ENCODE peak calls at places on chromosome 21, in nine cellular contexts. One of them, this sample, is unnamed.
A peak's percentile ranks its signal among the peaks of the same experiment; 100 is the strongest.

GRCh38 chr21:44578371-44579055 is 1.9 kb downstream of the KRTAP10-5 start:
- DNase-seq in skeletal muscle cell: no peak
- DNase-seq in NCI-H1092 treated with DMSO at 0.1 percent for 48 hours: no peak
- DNase-seq in stimulated activated CD8-positive, alpha-beta memory T cell treated with anti-CD3 and anti-CD28 coated beads, Interleukin-7, amount 100 ng/mL, for 24 hours: no peak
- DNase-seq in activated naive CD4-positive, alpha-beta T cell: no peak
- DNase-seq in HT1080: no peak
- DNase-seq in cardiac muscle cell: no peak
- DNase-seq in GF-D8: no peak
- DNase-seq in stimulated activated CD4-positive, alpha-beta T cell treated with anti-CD3 and anti-CD28 coated beads, Interleukin-4, amount 100 ng/mL, for 48 hours: no peak
- DNase-seq in this sample: no peak

GRCh38 chr21:44552136-44552535 is 831 bp upstream of the KRTAP10-2 start:
- DNase-seq in HT1080: no peak
- DNase-seq in stimulated activated CD8-positive, alpha-beta memory T cell treated with anti-CD3 and anti-CD28 coated beads, Interleukin-7, amount 100 ng/mL, for 24 hours: no peak
- DNase-seq in stimulated activated CD4-positive, alpha-beta T cell treated with anti-CD3 and anti-CD28 coated beads, Interleukin-4, amount 100 ng/mL, for 48 hours: no peak
- DNase-seq in GF-D8: no peak
- DNase-seq in skeletal muscle cell: no peak
- DNase-seq in cardiac muscle cell: no peak
- DNase-seq in activated naive CD4-positive, alpha-beta T cell: no peak
- DNase-seq in NCI-H1092 treated with DMSO at 0.1 percent for 48 hours: no peak
- DNase-seq in this sample: no peak

GRCh38 chr21:41954654-41955499 is 1.1 kb upstream of the C2CD2 start:
- DNase-seq in activated naive CD4-positive, alpha-beta T cell: no peak
- DNase-seq in HT1080: no peak
- DNase-seq in NCI-H1092 treated with DMSO at 0.1 percent for 48 hours: no peak
- DNase-seq in stimulated activated CD4-positive, alpha-beta T cell treated with anti-CD3 and anti-CD28 coated beads, Interleukin-4, amount 100 ng/mL, for 48 hours: no peak
- DNase-seq in cardiac muscle cell: no peak
- DNase-seq in skeletal muscle cell: no peak
- DNase-seq in GF-D8: no peak
- DNase-seq in stimulated activated CD8-positive, alpha-beta memory T cell treated with anti-CD3 and anti-CD28 coated beads, Interleukin-7, amount 100 ng/mL, for 24 hours: no peak
- DNase-seq in this sample: no peak

GRCh38 chr21:44347911-44348451 is 5.4 kb upstream of the TRPM2 start:
- DNase-seq in skeletal muscle cell: no peak
- DNase-seq in GF-D8: no peak
- DNase-seq in activated naive CD4-positive, alpha-beta T cell: no peak
- DNase-seq in stimulated activated CD8-positive, alpha-beta memory T cell treated with anti-CD3 and anti-CD28 coated beads, Interleukin-7, amount 100 ng/mL, for 24 hours: no peak
- DNase-seq in cardiac muscle cell: no peak
- DNase-seq in HT1080: no peak
- DNase-seq in NCI-H1092 treated with DMSO at 0.1 percent for 48 hours: peak; percentile 83
- DNase-seq in stimulated activated CD4-positive, alpha-beta T cell treated with anti-CD3 and anti-CD28 coated beads, Interleukin-4, amount 100 ng/mL, for 48 hours: no peak
- DNase-seq in this sample: no peak

GRCh38 chr21:38188037-38188436 is 68.8 kb upstream of the KCNJ15 start:
- DNase-seq in stimulated activated CD4-positive, alpha-beta T cell treated with anti-CD3 and anti-CD28 coated beads, Interleukin-4, amount 100 ng/mL, for 48 hours: no peak
- DNase-seq in stimulated activated CD8-positive, alpha-beta memory T cell treated with anti-CD3 and anti-CD28 coated beads, Interleukin-7, amount 100 ng/mL, for 24 hours: no peak
- DNase-seq in activated naive CD4-positive, alpha-beta T cell: no peak
- DNase-seq in HT1080: no peak
- DNase-seq in skeletal muscle cell: peak; percentile 65
- DNase-seq in NCI-H1092 treated with DMSO at 0.1 percent for 48 hours: no peak
- DNase-seq in cardiac muscle cell: no peak
- DNase-seq in GF-D8: no peak
- DNase-seq in this sample: no peak

GRCh38 chr21:29939859-29940245 is at the start of gene GRIK1:
- DNase-seq in NCI-H1092 treated with DMSO at 0.1 percent for 48 hours: no peak
- DNase-seq in stimulated activated CD8-positive, alpha-beta memory T cell treated with anti-CD3 and anti-CD28 coated beads, Interleukin-7, amount 100 ng/mL, for 24 hours: no peak
- DNase-seq in stimulated activated CD4-positive, alpha-beta T cell treated with anti-CD3 and anti-CD28 coated beads, Interleukin-4, amount 100 ng/mL, for 48 hours: no peak
- DNase-seq in HT1080: no peak
- DNase-seq in cardiac muscle cell: peak; percentile 36
- DNase-seq in skeletal muscle cell: no peak
- DNase-seq in activated naive CD4-positive, alpha-beta T cell: no peak
- DNase-seq in GF-D8: no peak
- DNase-seq in this sample: no peak

GRCh38 chr21:26409735-26410134 is 163.4 kb downstream of the CYYR1 start:
- DNase-seq in cardiac muscle cell: no peak
- DNase-seq in stimulated activated CD4-positive, alpha-beta T cell treated with anti-CD3 and anti-CD28 coated beads, Interleukin-4, amount 100 ng/mL, for 48 hours: no peak
- DNase-seq in activated naive CD4-positive, alpha-beta T cell: no peak
- DNase-seq in skeletal muscle cell: no peak
- DNase-seq in NCI-H1092 treated with DMSO at 0.1 percent for 48 hours: no peak
- DNase-seq in HT1080: no peak
- DNase-seq in stimulated activated CD8-positive, alpha-beta memory T cell treated with anti-CD3 and anti-CD28 coated beads, Interleukin-7, amount 100 ng/mL, for 24 hours: no peak
- DNase-seq in GF-D8: no peak
- DNase-seq in this sample: no peak

GRCh38 chr21:42389449-42389835 is 6.4 kb downstream of the TMPRSS3 start:
- DNase-seq in cardiac muscle cell: no peak
- DNase-seq in skeletal muscle cell: no peak
- DNase-seq in stimulated activated CD8-positive, alpha-beta memory T cell treated with anti-CD3 and anti-CD28 coated beads, Interleukin-7, amount 100 ng/mL, for 24 hours: no peak
- DNase-seq in NCI-H1092 treated with DMSO at 0.1 percent for 48 hours: peak; percentile 89
- DNase-seq in GF-D8: no peak
- DNase-seq in activated naive CD4-positive, alpha-beta T cell: no peak
- DNase-seq in stimulated activated CD4-positive, alpha-beta T cell treated with anti-CD3 and anti-CD28 coated beads, Interleukin-4, amount 100 ng/mL, for 48 hours: no peak
- DNase-seq in HT1080: no peak
- DNase-seq in this sample: no peak

GRCh38 chr21:36156815-36157670 is at the start of gene DOP1B:
- DNase-seq in cardiac muscle cell: no peak
- DNase-seq in activated naive CD4-positive, alpha-beta T cell: peak; percentile 29
- DNase-seq in stimulated activated CD8-positive, alpha-beta memory T cell treated with anti-CD3 and anti-CD28 coated beads, Interleukin-7, amount 100 ng/mL, for 24 hours: no peak
- DNase-seq in HT1080: no peak
- DNase-seq in GF-D8: no peak
- DNase-seq in skeletal muscle cell: no peak
- DNase-seq in stimulated activated CD4-positive, alpha-beta T cell treated with anti-CD3 and anti-CD28 coated beads, Interleukin-4, amount 100 ng/mL, for 48 hours: peak; percentile 30
- DNase-seq in NCI-H1092 treated with DMSO at 0.1 percent for 48 hours: no peak
- DNase-seq in this sample: no peak

GRCh38 chr21:40658237-40658636 is 188.7 kb downstream of the DSCAM start:
- DNase-seq in GF-D8: no peak
- DNase-seq in activated naive CD4-positive, alpha-beta T cell: no peak
- DNase-seq in HT1080: no peak
- DNase-seq in skeletal muscle cell: no peak
- DNase-seq in NCI-H1092 treated with DMSO at 0.1 percent for 48 hours: peak; percentile 87
- DNase-seq in stimulated activated CD4-positive, alpha-beta T cell treated with anti-CD3 and anti-CD28 coated beads, Interleukin-4, amount 100 ng/mL, for 48 hours: no peak
- DNase-seq in cardiac muscle cell: no peak
- DNase-seq in stimulated activated CD8-positive, alpha-beta memory T cell treated with anti-CD3 and anti-CD28 coated beads, Interleukin-7, amount 100 ng/mL, for 24 hours: no peak
- DNase-seq in this sample: no peak

GRCh38 chr21:34276711-34277425 is 86.9 kb upstream of the KCNE2 start:
- DNase-seq in NCI-H1092 treated with DMSO at 0.1 percent for 48 hours: no peak
- DNase-seq in HT1080: peak; percentile 60
- DNase-seq in activated naive CD4-positive, alpha-beta T cell: no peak
- DNase-seq in stimulated activated CD4-positive, alpha-beta T cell treated with anti-CD3 and anti-CD28 coated beads, Interleukin-4, amount 100 ng/mL, for 48 hours: peak; percentile 40
- DNase-seq in GF-D8: no peak
- DNase-seq in cardiac muscle cell: no peak
- DNase-seq in stimulated activated CD8-positive, alpha-beta memory T cell treated with anti-CD3 and anti-CD28 coated beads, Interleukin-7, amount 100 ng/mL, for 24 hours: no peak
- DNase-seq in skeletal muscle cell: no peak
- DNase-seq in this sample: peak; percentile 2

GRCh38 chr21:14215971-14216621 is at the start of gene RBM11:
- DNase-seq in GF-D8: no peak
- DNase-seq in activated naive CD4-positive, alpha-beta T cell: peak; percentile 73
- DNase-seq in skeletal muscle cell: peak; percentile 0
- DNase-seq in cardiac muscle cell: peak; percentile 92
- DNase-seq in NCI-H1092 treated with DMSO at 0.1 percent for 48 hours: peak; percentile 30
- DNase-seq in stimulated activated CD4-positive, alpha-beta T cell treated with anti-CD3 and anti-CD28 coated beads, Interleukin-4, amount 100 ng/mL, for 48 hours: peak; percentile 74
- DNase-seq in stimulated activated CD8-positive, alpha-beta memory T cell treated with anti-CD3 and anti-CD28 coated beads, Interleukin-7, amount 100 ng/mL, for 24 hours: peak; percentile 54
- DNase-seq in HT1080: peak; percentile 48
- DNase-seq in this sample: peak; percentile 51

GRCh38 chr21:38678827-38679226 is 126.9 kb upstream of the ETS2 start:
- DNase-seq in activated naive CD4-positive, alpha-beta T cell: no peak
- DNase-seq in NCI-H1092 treated with DMSO at 0.1 percent for 48 hours: no peak
- DNase-seq in stimulated activated CD4-positive, alpha-beta T cell treated with anti-CD3 and anti-CD28 coated beads, Interleukin-4, amount 100 ng/mL, for 48 hours: no peak
- DNase-seq in GF-D8: no peak
- DNase-seq in skeletal muscle cell: no peak
- DNase-seq in cardiac muscle cell: no peak
- DNase-seq in stimulated activated CD8-positive, alpha-beta memory T cell treated with anti-CD3 and anti-CD28 coated beads, Interleukin-7, amount 100 ng/mL, for 24 hours: no peak
- DNase-seq in HT1080: no peak
- DNase-seq in this sample: no peak

GRCh38 chr21:36534656-36535055 is 54.7 kb upstream of the CLDN14 start:
- DNase-seq in cardiac muscle cell: no peak
- DNase-seq in GF-D8: no peak
- DNase-seq in stimulated activated CD4-positive, alpha-beta T cell treated with anti-CD3 and anti-CD28 coated beads, Interleukin-4, amount 100 ng/mL, for 48 hours: no peak
- DNase-seq in skeletal muscle cell: no peak
- DNase-seq in activated naive CD4-positive, alpha-beta T cell: no peak
- DNase-seq in NCI-H1092 treated with DMSO at 0.1 percent for 48 hours: no peak
- DNase-seq in stimulated activated CD8-positive, alpha-beta memory T cell treated with anti-CD3 and anti-CD28 coated beads, Interleukin-7, amount 100 ng/mL, for 24 hours: no peak
- DNase-seq in HT1080: no peak
- DNase-seq in this sample: no peak

GRCh38 chr21:46001821-46002681 is 20.5 kb downstream of the COL6A1 start:
- DNase-seq in NCI-H1092 treated with DMSO at 0.1 percent for 48 hours: no peak
- DNase-seq in stimulated activated CD4-positive, alpha-beta T cell treated with anti-CD3 and anti-CD28 coated beads, Interleukin-4, amount 100 ng/mL, for 48 hours: no peak
- DNase-seq in HT1080: no peak
- DNase-seq in GF-D8: no peak
- DNase-seq in stimulated activated CD8-positive, alpha-beta memory T cell treated with anti-CD3 and anti-CD28 coated beads, Interleukin-7, amount 100 ng/mL, for 24 hours: no peak
- DNase-seq in activated naive CD4-positive, alpha-beta T cell: no peak
- DNase-seq in cardiac muscle cell: no peak
- DNase-seq in skeletal muscle cell: no peak
- DNase-seq in this sample: no peak

GRCh38 chr21:32426592-32427051 is 14.1 kb downstream of the EVA1C start:
- DNase-seq in HT1080: peak; percentile 78
- DNase-seq in stimulated activated CD8-positive, alpha-beta memory T cell treated with anti-CD3 and anti-CD28 coated beads, Interleukin-7, amount 100 ng/mL, for 24 hours: no peak
- DNase-seq in skeletal muscle cell: no peak
- DNase-seq in stimulated activated CD4-positive, alpha-beta T cell treated with anti-CD3 and anti-CD28 coated beads, Interleukin-4, amount 100 ng/mL, for 48 hours: no peak
- DNase-seq in NCI-H1092 treated with DMSO at 0.1 percent for 48 hours: no peak
- DNase-seq in GF-D8: no peak
- DNase-seq in cardiac muscle cell: no peak
- DNase-seq in activated naive CD4-positive, alpha-beta T cell: no peak
- DNase-seq in this sample: no peak

GRCh38 chr21:45530423-45531113 is 11.7 kb downstream of the SLC19A1 start:
- DNase-seq in cardiac muscle cell: no peak
- DNase-seq in skeletal muscle cell: no peak
- DNase-seq in GF-D8: no peak
- DNase-seq in HT1080: no peak
- DNase-seq in stimulated activated CD8-positive, alpha-beta memory T cell treated with anti-CD3 and anti-CD28 coated beads, Interleukin-7, amount 100 ng/mL, for 24 hours: no peak
- DNase-seq in NCI-H1092 treated with DMSO at 0.1 percent for 48 hours: no peak
- DNase-seq in stimulated activated CD4-positive, alpha-beta T cell treated with anti-CD3 and anti-CD28 coated beads, Interleukin-4, amount 100 ng/mL, for 48 hours: no peak
- DNase-seq in activated naive CD4-positive, alpha-beta T cell: no peak
- DNase-seq in this sample: no peak

GRCh38 chr21:14383596-14384210 is 757 bp upstream of the HSPA13 start:
- DNase-seq in stimulated activated CD8-positive, alpha-beta memory T cell treated with anti-CD3 and anti-CD28 coated beads, Interleukin-7, amount 100 ng/mL, for 24 hours: no peak
- DNase-seq in cardiac muscle cell: no peak
- DNase-seq in GF-D8: peak; percentile 38
- DNase-seq in activated naive CD4-positive, alpha-beta T cell: peak; percentile 22
- DNase-seq in stimulated activated CD4-positive, alpha-beta T cell treated with anti-CD3 and anti-CD28 coated beads, Interleukin-4, amount 100 ng/mL, for 48 hours: no peak
- DNase-seq in skeletal muscle cell: peak; percentile 2
- DNase-seq in HT1080: no peak
- DNase-seq in NCI-H1092 treated with DMSO at 0.1 percent for 48 hours: peak; percentile 58
- DNase-seq in this sample: peak; percentile 12

GRCh38 chr21:42991992-42992740 is 17.8 kb downstream of the PKNOX1 start:
- DNase-seq in HT1080: peak; percentile 75
- DNase-seq in NCI-H1092 treated with DMSO at 0.1 percent for 48 hours: no peak
- DNase-seq in GF-D8: no peak
- DNase-seq in skeletal muscle cell: peak; percentile 69
- DNase-seq in activated naive CD4-positive, alpha-beta T cell: no peak
- DNase-seq in cardiac muscle cell: peak; percentile 87
- DNase-seq in stimulated activated CD8-positive, alpha-beta memory T cell treated with anti-CD3 and anti-CD28 coated beads, Interleukin-7, amount 100 ng/mL, for 24 hours: no peak
- DNase-seq in stimulated activated CD4-positive, alpha-beta T cell treated with anti-CD3 and anti-CD28 coated beads, Interleukin-4, amount 100 ng/mL, for 48 hours: no peak
- DNase-seq in this sample: peak; percentile 51

GRCh38 chr21:46184625-46185555 is 631 bp upstream of the SPATC1L start:
- DNase-seq in stimulated activated CD8-positive, alpha-beta memory T cell treated with anti-CD3 and anti-CD28 coated beads, Interleukin-7, amount 100 ng/mL, for 24 hours: peak; percentile 46
- DNase-seq in stimulated activated CD4-positive, alpha-beta T cell treated with anti-CD3 and anti-CD28 coated beads, Interleukin-4, amount 100 ng/mL, for 48 hours: peak; percentile 41
- DNase-seq in activated naive CD4-positive, alpha-beta T cell: peak; percentile 41
- DNase-seq in cardiac muscle cell: peak; percentile 90
- DNase-seq in NCI-H1092 treated with DMSO at 0.1 percent for 48 hours: peak; percentile 60
- DNase-seq in skeletal muscle cell: peak; percentile 56
- DNase-seq in HT1080: peak; percentile 83
- DNase-seq in GF-D8: no peak
- DNase-seq in this sample: peak; percentile 78

GRCh38 chr21:26736449-26736848 is 108.8 kb downstream of the ADAMTS1 start:
- DNase-seq in cardiac muscle cell: no peak
- DNase-seq in HT1080: no peak
- DNase-seq in stimulated activated CD4-positive, alpha-beta T cell treated with anti-CD3 and anti-CD28 coated beads, Interleukin-4, amount 100 ng/mL, for 48 hours: no peak
- DNase-seq in skeletal muscle cell: no peak
- DNase-seq in activated naive CD4-positive, alpha-beta T cell: no peak
- DNase-seq in NCI-H1092 treated with DMSO at 0.1 percent for 48 hours: no peak
- DNase-seq in GF-D8: no peak
- DNase-seq in stimulated activated CD8-positive, alpha-beta memory T cell treated with anti-CD3 and anti-CD28 coated beads, Interleukin-7, amount 100 ng/mL, for 24 hours: no peak
- DNase-seq in this sample: no peak

GRCh38 chr21:41848533-41848932 is 30.6 kb downstream of the PRDM15 start:
- DNase-seq in stimulated activated CD4-positive, alpha-beta T cell treated with anti-CD3 and anti-CD28 coated beads, Interleukin-4, amount 100 ng/mL, for 48 hours: no peak
- DNase-seq in GF-D8: no peak
- DNase-seq in cardiac muscle cell: no peak
- DNase-seq in HT1080: no peak
- DNase-seq in activated naive CD4-positive, alpha-beta T cell: no peak
- DNase-seq in NCI-H1092 treated with DMSO at 0.1 percent for 48 hours: no peak
- DNase-seq in stimulated activated CD8-positive, alpha-beta memory T cell treated with anti-CD3 and anti-CD28 coated beads, Interleukin-7, amount 100 ng/mL, for 24 hours: no peak
- DNase-seq in skeletal muscle cell: no peak
- DNase-seq in this sample: no peak

GRCh38 chr21:41901099-41901498 is 22.0 kb upstream of the PRDM15 start:
- DNase-seq in stimulated activated CD4-positive, alpha-beta T cell treated with anti-CD3 and anti-CD28 coated beads, Interleukin-4, amount 100 ng/mL, for 48 hours: peak; percentile 44
- DNase-seq in stimulated activated CD8-positive, alpha-beta memory T cell treated with anti-CD3 and anti-CD28 coated beads, Interleukin-7, amount 100 ng/mL, for 24 hours: no peak
- DNase-seq in activated naive CD4-positive, alpha-beta T cell: no peak
- DNase-seq in skeletal muscle cell: no peak
- DNase-seq in NCI-H1092 treated with DMSO at 0.1 percent for 48 hours: no peak
- DNase-seq in cardiac muscle cell: no peak
- DNase-seq in HT1080: no peak
- DNase-seq in GF-D8: no peak
- DNase-seq in this sample: no peak